ENCODE peak calls at places on chromosomes 7 and 10, in five cellular contexts. X is bronchial epithelial cell, N is heart right ventricle, B is keratinocyte, V is BJ. O is an unnamed sample.

GRCh38 chr7:12111461-12112405 is 99.4 kb upstream of the TMEM106B start:
- DNase-seq in X (peak; percentile 47), N (no peak), B (no peak), V (no peak), O (no peak)

GRCh38 chr7:95545007-95545615 is 51.2 kb downstream of the PDK4 start:
- DNase-seq in X (peak; percentile 73), N (no peak), B (no peak), V (peak; percentile 14), O (peak; percentile 37)

GRCh38 chr10:133230023-133230319 is at the start of gene UTF1:
- DNase-seq in X (no peak), N (no peak), B (no peak), V (no peak), O (no peak)

GRCh38 chr7:98058186-98058585 is 48.5 kb upstream of the LMTK2 start:
- DNase-seq in X (peak; percentile 49), N (no peak), B (no peak), V (no peak), O (no peak)

GRCh38 chr10:114311023-114311422 is 72.0 kb downstream of the VWA2 start:
- DNase-seq in X (no peak), N (no peak), B (no peak), V (no peak), O (no peak)

GRCh38 chr7:2950578-2950977 is 93.1 kb downstream of the CARD11 start:
- DNase-seq in X (no peak), N (no peak), B (no peak), V (no peak), O (no peak)

GRCh38 chr7:8260871-8261707 is 878 bp downstream of the ICA1 start:
- DNase-seq in X (peak; percentile 46), N (peak; percentile 65), B (no peak), V (no peak), O (peak; percentile 75)

GRCh38 chr7:98996162-98996552 is 117.8 kb downstream of the TRRAP start:
- DNase-seq in X (no peak), N (no peak), B (no peak), V (no peak), O (no peak)

GRCh38 chr10:100989088-100989487 is 1.7 kb downstream of the TWNK start:
- DNase-seq in X (no peak), N (no peak), B (no peak), V (no peak), O (no peak)

GRCh38 chr7:70035955-70036354 is 437.7 kb downstream of the AUTS2 start:
- DNase-seq in X (no peak), N (no peak), B (no peak), V (no peak), O (no peak)

GRCh38 chr10:480928-481551 is 208.4 kb downstream of the DIP2C start:
- DNase-seq in X (no peak), N (no peak), B (no peak), V (no peak), O (no peak)

GRCh38 chr10:5812283-5813090 is 747 bp downstream of the GDI2 start:
- DNase-seq in X (no peak), N (peak; percentile 54), B (no peak), V (no peak), O (peak; percentile 53)

GRCh38 chr10:129756912-129757861 is 206.9 kb downstream of the EBF3 start:
- DNase-seq in X (peak; percentile 26), N (no peak), B (no peak), V (no peak), O (peak; percentile 11)

GRCh38 chr7:91720255-91720937 is 160.1 kb downstream of the MTERF1 start:
- DNase-seq in X (peak; percentile 95), N (no peak), B (peak; percentile 53), V (no peak), O (no peak)

GRCh38 chr10:132932461-132933307 is 9.7 kb downstream of the CFAP46 start:
- DNase-seq in X (no peak), N (no peak), B (no peak), V (no peak), O (no peak)

GRCh38 chr10:98919899-98920298 is 315.8 kb downstream of the HPSE2 start:
- DNase-seq in X (no peak), N (no peak), B (no peak), V (no peak), O (no peak)

GRCh38 chr7:105602325-105603305 is 21.3 kb upstream of the EFCAB10 start:
- DNase-seq in X (no peak), N (no peak), B (no peak), V (no peak), O (no peak)

GRCh38 chr10:11881477-11882417 is 58.6 kb downstream of the PROSER2 start:
- DNase-seq in X (peak; percentile 96), N (no peak), B (peak; percentile 89), V (no peak), O (no peak)

GRCh38 chr10:110794808-110795207 is 76.9 kb upstream of the PDCD4 start:
- DNase-seq in X (no peak), N (peak; percentile 43), B (no peak), V (no peak), O (peak; percentile 72)

GRCh38 chr10:33746878-33747277 is 412.4 kb upstream of the NRP1 start:
- DNase-seq in X (no peak), N (no peak), B (no peak), V (no peak), O (no peak)

DNA sequence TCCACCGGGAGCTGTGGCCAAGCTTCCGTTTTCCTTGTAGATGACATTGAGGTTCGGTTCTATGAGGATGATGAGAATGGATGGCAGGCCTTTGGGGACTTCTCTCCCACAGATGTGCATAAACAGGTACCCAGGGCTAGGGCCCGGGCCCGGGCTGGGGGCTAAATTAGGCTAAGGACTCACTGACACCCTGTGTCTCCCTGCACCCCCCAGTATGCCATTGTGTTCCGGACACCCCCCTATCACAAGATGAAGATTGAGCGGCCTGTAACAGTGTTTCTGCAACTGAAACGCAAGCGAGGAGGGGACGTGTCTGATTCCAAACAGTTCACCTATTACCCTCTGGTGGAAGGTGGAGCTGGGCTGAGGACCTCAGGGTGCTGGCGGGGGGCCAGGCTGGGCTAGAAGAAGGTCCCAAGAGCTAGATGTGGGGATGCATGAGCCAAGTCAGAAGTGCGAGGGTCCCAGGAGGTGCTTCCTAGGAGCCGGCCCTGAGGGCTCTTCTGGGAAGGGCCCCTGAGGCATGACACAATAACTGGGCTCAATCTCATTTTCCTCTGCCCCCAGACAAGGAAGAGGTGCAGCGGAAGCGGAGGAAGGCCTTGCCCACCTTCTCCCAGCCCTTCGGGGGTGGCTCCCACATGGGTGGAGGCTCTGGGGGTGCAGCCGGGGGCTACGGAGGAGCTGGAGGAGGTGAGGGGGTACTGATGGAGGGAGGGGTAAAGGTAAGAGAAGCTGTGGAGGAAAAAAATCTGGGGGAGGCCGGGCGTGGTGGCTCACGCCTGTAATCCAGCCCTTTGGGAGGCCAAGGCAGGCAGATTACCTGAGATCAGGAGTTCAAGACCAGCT is 2.9 kb downstream of the NFKB2 start:
- DNase-seq in X (no peak), N (no peak), B (no peak), V (no peak), O (peak; percentile 24)
- H3K4me3 ChIP-seq in X (no peak overlapping the region), N (peak overlapping the region; percentile 65), B (no peak overlapping the region), V (no peak overlapping the region), O (peak overlapping the region; percentile 76)

DNA sequence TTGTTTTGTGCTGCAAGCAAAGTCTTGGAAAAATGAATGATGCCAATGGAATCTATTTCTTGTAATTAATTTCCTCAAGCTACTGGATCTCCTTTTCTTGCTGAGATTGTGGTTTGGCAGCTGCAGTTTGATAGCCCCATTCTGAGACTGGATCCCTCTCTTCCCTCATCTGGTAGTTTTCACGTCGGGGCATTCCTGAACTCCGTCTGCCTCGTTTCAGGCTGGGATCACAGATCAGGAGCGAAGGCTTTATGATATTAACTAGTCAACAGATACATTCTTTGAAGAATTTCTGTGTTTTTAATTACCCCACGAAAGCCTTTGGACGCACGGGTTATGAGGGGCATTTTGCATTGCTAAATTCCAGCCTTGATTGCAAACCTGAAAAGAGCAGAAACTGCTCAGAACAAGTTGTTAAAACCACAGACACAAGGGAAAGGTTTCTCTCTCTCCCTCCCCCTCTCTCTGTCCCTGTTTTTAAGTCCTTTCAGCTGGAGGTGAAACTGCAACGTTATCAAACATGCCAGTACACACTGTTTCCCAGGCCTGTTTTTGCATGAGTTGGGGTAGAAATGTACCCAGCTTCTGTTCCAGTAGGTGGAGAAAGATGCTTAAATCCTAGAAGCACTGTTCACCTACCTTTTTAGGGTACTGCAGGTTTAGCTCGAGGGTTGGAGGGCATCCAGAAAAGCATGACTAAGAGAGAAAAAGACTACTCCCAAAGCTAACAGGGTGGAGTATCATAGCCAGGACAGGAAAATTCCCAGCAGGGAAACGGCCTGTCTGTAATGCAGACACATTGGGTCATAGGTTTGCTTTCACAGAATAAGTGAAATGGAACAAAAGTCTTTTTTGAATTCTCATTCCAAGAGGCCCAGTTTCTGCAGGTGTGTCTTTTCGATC is 124.3 kb downstream of the CUX1 start:
- DNase-seq in X (peak; percentile 95), N (no peak), B (peak; percentile 35), V (no peak), O (no peak)
- H3K4me3 ChIP-seq in X (no peak overlapping the region), N (no peak overlapping the region), B (no peak overlapping the region), V (no peak overlapping the region), O (no peak overlapping the region)

DNA sequence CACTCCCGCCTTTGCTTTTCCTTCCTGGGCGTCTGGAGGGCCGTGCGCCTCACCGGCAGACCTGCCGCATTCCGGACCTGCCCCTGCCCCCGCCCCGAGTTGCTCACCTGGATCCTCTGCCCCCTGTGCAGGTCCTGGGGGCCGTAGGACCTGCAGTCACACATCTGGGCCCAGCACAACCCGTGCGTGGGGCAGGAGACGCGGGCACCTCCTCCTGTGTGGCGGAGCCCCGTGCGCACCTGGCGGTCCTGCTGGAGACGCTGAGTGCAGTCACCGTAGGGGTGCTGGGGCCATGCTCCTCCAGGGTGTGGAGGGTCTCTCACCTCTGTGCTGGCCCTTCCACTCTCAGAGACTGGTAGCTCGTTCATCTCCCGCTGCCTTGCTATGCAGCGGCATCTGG is 85.5 kb downstream of the DNAJB6 start:
- DNase-seq in X (no peak), N (no peak), B (no peak), V (no peak), O (no peak)
- H3K4me3 ChIP-seq in X (no peak overlapping the region), N (no peak overlapping the region), B (no peak overlapping the region), V (no peak overlapping the region), O (no peak overlapping the region)

DNA sequence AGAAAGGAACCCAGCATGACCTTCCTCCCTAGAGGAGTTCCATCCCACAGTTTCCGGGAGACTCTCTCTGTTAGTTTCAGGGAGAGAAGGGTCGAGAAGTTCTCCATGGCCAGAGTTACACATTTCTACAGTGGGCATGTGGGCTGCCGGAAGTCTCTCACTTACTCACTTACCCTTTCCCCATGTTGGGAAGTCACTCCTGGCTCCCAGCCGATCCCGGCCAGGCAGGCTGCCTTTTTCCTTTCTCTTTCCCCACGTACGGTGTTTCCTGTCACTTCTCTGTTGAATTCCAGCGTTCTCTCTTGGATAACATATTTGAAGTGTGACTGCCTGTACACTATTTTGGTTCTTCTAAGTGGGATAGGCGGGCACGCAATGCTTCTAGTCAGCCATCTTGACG is 3.5 kb downstream of the TEX36 start:
- DNase-seq in X (no peak), N (no peak), B (no peak), V (no peak), O (no peak)
- H3K4me3 ChIP-seq in X (no peak overlapping the region), N (no peak overlapping the region), B (no peak overlapping the region), V (no peak overlapping the region), O (no peak overlapping the region)

O was measured in heart left ventricle.